ENCODE peak calls at places on chromosomes 6 and 20, in eight cellular contexts. V is left ventricle myocardium inferior, F is upper lobe of left lung, I is Panc1, L is heart left ventricle, B is gastrocnemius medialis, U is fibroblast of lung, O is body of pancreas. C is an unnamed sample. For H3K27me3 and H3K4me1, the result is how much of the 10 kb centered on the place peaks cover.

GRCh38 chr6:4987427-4987826 is 16.4 kb downstream of the RPP40 start:
- DNase-seq in V (no peak), F (no peak), I (no peak), L (no peak), B (no peak), U (no peak), O (no peak), C (no peak)

GRCh38 chr20:49505518-49505917 is 23.1 kb upstream of the KCNB1 start:
- DNase-seq in V (no peak), F (no peak), I (no peak), L (no peak), B (no peak), U (peak), O (peak), C (no peak)

GRCh38 chr20:32451340-32451681 is 93.2 kb downstream of the ASXL1 start:
- DNase-seq in V (no peak), F (no peak), I (no peak), L (peak), B (no peak), U (no peak), O (no peak), C (no peak)

GRCh38 chr20:44019638-44020335 is 105.1 kb downstream of the TOX2 start:
- DNase-seq in V (no peak), F (no peak), I (no peak), L (no peak), B (no peak), U (peak), O (no peak), C (no peak)

GRCh38 chr20:25253606-25254275 is 5.9 kb downstream of the PYGB start:
- DNase-seq in V (no peak), F (no peak), I (no peak), L (no peak), B (no peak), U (no peak), O (no peak), C (no peak)

GRCh38 chr6:72132851-72133250 is 246.5 kb downstream of the RIMS1 start:
- DNase-seq in V (no peak), F (no peak), I (no peak), L (no peak), B (no peak), U (no peak), O (no peak), C (no peak)

GRCh38 chr20:62741191-62741676 is 32.6 kb downstream of the NTSR1 start:
- DNase-seq in V (peak), F (peak), I (no peak), L (peak), B (no peak), U (peak), O (peak), C (no peak)

GRCh38 chr6:6749791-6750434 is 161.4 kb downstream of the LY86 start:
- DNase-seq in V (peak), F (peak), I (no peak), L (peak), B (peak), U (peak), O (peak), C (peak)

GRCh38 chr20:44494266-44494665 is 18.6 kb downstream of the TTPAL start:
- DNase-seq in V (no peak), F (no peak), I (no peak), L (no peak), B (no peak), U (peak), O (no peak), C (no peak)

GRCh38 chr20:47258745-47259695 is 97.5 kb downstream of the ZMYND8 start:
- DNase-seq in V (peak), F (no peak), I (no peak), L (no peak), B (peak), U (peak), O (no peak), C (no peak)

GRCh38 chr6:70396163-70396562 is 17.1 kb upstream of the FAM135A start:
- DNase-seq in V (no peak), F (no peak), I (no peak), L (no peak), B (no peak), U (no peak), O (no peak), C (no peak)

GRCh38 chr6:593139-593906 is 63.6 kb downstream of the HUS1B start:
- DNase-seq in V (no peak), F (no peak), I (peak), L (no peak), B (no peak), U (peak), O (peak), C (peak)

GRCh38 chr6:39228992-39229767 is at the start of gene KCNK5:
- DNase-seq in V (peak), F (peak), I (no peak), L (peak), B (peak), U (peak), O (peak), C (peak)

GRCh38 chr6:128509709-128510108 is 10.7 kb downstream of the PTPRK start:
- DNase-seq in V (no peak), F (no peak), I (no peak), L (no peak), B (no peak), U (no peak), O (no peak), C (no peak)

GRCh38 chr6:25366785-25367657 is 87.8 kb downstream of the CARMIL1 start:
- DNase-seq in V (no peak), F (no peak), I (no peak), L (no peak), B (no peak), U (peak), O (no peak), C (no peak)

GRCh38 chr20:49187330-49188100 is 619 bp downstream of the STAU1 start:
- DNase-seq in V (no peak), F (no peak), I (no peak), L (peak), B (peak), U (peak), O (peak), C (peak)

GRCh38 chr20:1711826-1712601 is 54.4 kb upstream of the SIRPG start:
- DNase-seq in V (no peak), F (no peak), I (no peak), L (no peak), B (no peak), U (no peak), O (no peak), C (no peak)

GRCh38 chr6:3623451-3624267 is 127.9 kb downstream of the PXDC1 start:
- DNase-seq in V (no peak), F (no peak), I (no peak), L (no peak), B (no peak), U (no peak), O (no peak), C (no peak)

GRCh38 chr20:57558614-57559285 is 2.2 kb upstream of the PCK1 start:
- DNase-seq in V (no peak), F (no peak), I (no peak), L (no peak), B (no peak), U (no peak), O (no peak), C (no peak)

GRCh38 chr20:5833309-5833941 is 83.2 kb downstream of the SHLD1 start:
- DNase-seq in V (no peak), F (no peak), I (no peak), L (no peak), B (no peak), U (no peak), O (no peak), C (no peak)

GRCh38 chr20:53677447-53678314 is 84.0 kb upstream of the ZNF217 start:
- DNase-seq in V (peak), F (peak), I (no peak), L (no peak), B (no peak), U (peak), O (peak), C (no peak)

GRCh38 chr20:21573259-21573658 is 59.4 kb upstream of the NKX2-2 start:
- DNase-seq in V (no peak), F (no peak), I (no peak), L (no peak), B (no peak), U (no peak), O (no peak), C (no peak)

GRCh38 chr6:10999994-11000393 is 44.1 kb downstream of the ELOVL2 start:
- DNase-seq in V (no peak), F (no peak), I (no peak), L (no peak), B (no peak), U (peak), O (no peak), C (no peak)

GRCh38 chr6:125002090-125002741 is 40.0 kb downstream of the RNF217 start:
- DNase-seq in V (no peak), F (no peak), I (no peak), L (no peak), B (no peak), U (peak), O (peak), C (no peak)

GRCh38 chr6:34819571-34820480 is 27.9 kb downstream of the BLTP3A start:
- DNase-seq in V (no peak), F (no peak), I (no peak), L (no peak), B (no peak), U (no peak), O (no peak), C (no peak)

GRCh38 chr6:118551673-118552063 is 3.6 kb downstream of the PLN start:
- DNase-seq in V (no peak), F (no peak), I (no peak), L (no peak), B (no peak), U (peak), O (no peak), C (no peak)

GRCh38 chr6:110357696-110358535 is at the start of gene METTL24:
- DNase-seq in V (no peak), F (peak), I (no peak), L (no peak), B (no peak), U (no peak), O (peak), C (no peak)

GRCh38 chr6:33343953-33344611 is 26.5 kb upstream of the ZBTB22 start:
- DNase-seq in V (no peak), F (no peak), I (no peak), L (no peak), B (no peak), U (no peak), O (no peak), C (no peak)

GRCh38 chr20:36847009-36847709 is 28.8 kb upstream of the TLDC2 start:
- DNase-seq in V (peak), F (no peak), I (no peak), L (no peak), B (peak), U (peak), O (peak), C (peak)

GRCh38 chr6:20916081-20916480 is 381.8 kb downstream of the CDKAL1 start:
- DNase-seq in V (no peak), F (no peak), I (no peak), L (no peak), B (no peak), U (peak), O (no peak), C (no peak)

GRCh38 chr20:54356726-54357235 is 118.6 kb upstream of the DOK5 start:
- DNase-seq in V (no peak), F (no peak), I (no peak), L (no peak), B (no peak), U (no peak), O (no peak), C (no peak)

GRCh38 chr6:52503344-52503747 is 73.5 kb downstream of the TRAM2 start:
- DNase-seq in V (peak), F (no peak), I (no peak), L (peak), B (no peak), U (peak), O (no peak), C (no peak)

GRCh38 chr6:155188707-155189496 is 74.9 kb upstream of the CLDN20 start:
- DNase-seq in V (no peak), F (no peak), I (no peak), L (no peak), B (no peak), U (peak), O (no peak), C (no peak)

GRCh38 chr6:13425971-13426931 is 61.1 kb downstream of the GFOD1 start:
- DNase-seq in V (no peak), F (peak), I (no peak), L (peak), B (no peak), U (peak), O (no peak), C (no peak)

GRCh38 chr6:159715605-159716004 is 11.7 kb upstream of the WTAP start:
- DNase-seq in V (no peak), F (no peak), I (no peak), L (no peak), B (no peak), U (no peak), O (no peak), C (no peak)

GRCh38 chr6:159715168-159715567 is 12.1 kb upstream of the WTAP start:
- DNase-seq in V (no peak), F (no peak), I (no peak), L (no peak), B (no peak), U (no peak), O (no peak), C (no peak)

GRCh38 chr6:159714404-159714803 is 12.9 kb upstream of the WTAP start:
- DNase-seq in V (no peak), F (no peak), I (no peak), L (no peak), B (no peak), U (no peak), O (peak), C (no peak)

GRCh38 chr6:159718634-159719033 is 8.7 kb upstream of the WTAP start:
- DNase-seq in V (no peak), F (no peak), I (no peak), L (no peak), B (no peak), U (peak), O (no peak), C (no peak)

DNA sequence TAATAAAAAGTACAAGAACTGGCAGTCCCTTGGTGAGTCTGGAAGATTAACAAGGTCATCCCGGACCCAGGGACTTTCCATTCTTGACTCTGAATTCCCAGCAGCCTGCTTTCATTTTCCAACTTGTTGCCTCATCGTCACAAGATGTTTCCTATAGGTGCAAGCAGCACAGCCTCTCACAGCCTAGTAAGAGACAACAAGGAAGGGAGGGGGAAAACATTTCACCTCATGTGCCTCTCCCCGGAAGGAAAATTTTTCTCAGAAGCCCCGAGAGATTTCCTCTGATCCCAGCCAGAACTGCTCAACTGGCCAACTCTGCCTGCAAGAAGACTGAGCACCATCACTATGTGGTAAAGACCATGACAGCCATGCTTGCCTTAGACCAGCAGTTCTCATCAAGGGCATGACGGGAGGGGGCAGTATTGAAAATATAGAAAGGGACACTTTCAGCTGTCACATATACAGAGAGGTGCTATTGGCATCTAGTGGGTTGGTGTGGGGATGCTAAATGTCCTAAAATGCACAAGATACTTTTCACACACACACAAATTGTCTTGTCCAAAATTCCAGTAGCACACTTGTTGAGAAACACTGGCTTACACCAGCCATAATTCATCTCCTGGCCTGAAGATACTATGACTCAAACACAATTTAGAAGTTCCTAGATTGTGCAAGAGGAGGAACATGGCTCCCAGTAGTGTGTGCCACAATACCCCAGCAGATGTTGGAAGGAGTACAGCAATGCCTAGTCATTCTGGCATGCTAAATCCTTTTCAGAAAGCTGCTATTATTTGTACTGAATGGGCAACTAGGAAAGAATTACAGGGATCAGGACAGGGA is 10.8 kb upstream of the WTAP start:
- DNase-seq in V (no peak), F (no peak), I (no peak), L (no peak), B (peak), U (peak), O (peak), C (peak)
- TF ChIP-seq CTCF in V (no peak), F (no peak), I (no peak), L (no peak), B (peak), U (no peak), O (no peak), C (no peak)

GRCh38 chr6:41411961-41412360 is 76.6 kb downstream of the NCR2 start:
- DNase-seq in V (no peak), F (no peak), I (no peak), L (no peak), B (no peak), U (peak), O (no peak), C (no peak)

GRCh38 chr6:41422156-41422555 is 86.7 kb downstream of the NCR2 start:
- DNase-seq in V (no peak), F (no peak), I (no peak), L (no peak), B (no peak), U (no peak), O (no peak), C (no peak)

GRCh38 chr6:41413250-41413649 is 77.8 kb downstream of the NCR2 start:
- DNase-seq in V (no peak), F (no peak), I (no peak), L (no peak), B (no peak), U (no peak), O (no peak), C (no peak)

GRCh38 chr6:41419385-41419784 is 84.0 kb downstream of the NCR2 start:
- DNase-seq in V (no peak), F (no peak), I (no peak), L (no peak), B (no peak), U (no peak), O (no peak), C (no peak)

DNA sequence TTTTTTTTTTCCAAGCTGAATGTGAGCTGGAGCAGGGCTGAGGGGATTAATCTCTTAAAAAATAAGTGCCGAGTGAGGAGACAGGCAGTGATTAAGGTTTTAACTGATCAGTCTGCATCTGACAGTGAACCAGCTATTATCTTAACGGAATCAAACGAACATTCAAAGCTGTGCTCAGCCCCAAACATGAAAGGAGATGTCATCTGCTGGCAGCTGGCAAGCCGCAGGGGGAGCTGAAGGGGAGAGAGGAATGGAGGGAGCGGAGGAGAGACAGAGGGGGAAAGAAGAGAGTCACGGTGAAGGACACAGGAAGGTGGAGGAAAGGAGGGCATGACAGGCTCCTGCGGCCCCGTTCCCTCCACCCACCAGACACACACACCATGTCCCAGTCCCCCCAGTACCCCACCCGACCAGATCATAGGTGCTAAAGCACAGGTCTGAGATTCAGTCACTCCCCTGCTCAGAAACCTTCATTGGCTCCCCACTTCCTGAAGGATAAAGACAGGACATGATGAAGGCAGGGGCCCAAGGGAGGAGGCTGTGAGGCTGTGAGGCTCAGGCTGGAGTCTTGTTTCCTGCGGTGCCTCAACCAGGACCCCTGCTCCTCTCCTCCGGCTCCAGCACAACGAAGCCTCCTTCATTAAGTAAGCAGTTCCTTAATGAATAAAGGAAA is 80.9 kb downstream of the NCR2 start:
- DNase-seq in V (no peak), F (no peak), I (no peak), L (no peak), B (no peak), U (no peak), O (no peak), C (no peak)
- H3K27me3 ChIP-seq in V (half or more), F (under half), I (under half), L (half or more), B (under half), U (under half), O (under half), C (under half)

GRCh38 chr6:15280023-15280422 is 34.2 kb downstream of the JARID2 start:
- DNase-seq in V (no peak), F (no peak), I (no peak), L (no peak), B (no peak), U (peak), O (no peak), C (peak)
- H3K4me1 ChIP-seq in V (half or more), F (under half), I (under half), L (under half), B (half or more), U (under half), O (under half), C (under half)

GRCh38 chr6:166722779-166723178 is 95.7 kb upstream of the RPS6KA2 start:
- DNase-seq in V (no peak), F (no peak), I (no peak), L (no peak), B (no peak), U (no peak), O (no peak), C (no peak)

GRCh38 chr6:166716910-166717617 is 90.0 kb upstream of the RPS6KA2 start:
- DNase-seq in V (no peak), F (no peak), I (no peak), L (no peak), B (no peak), U (no peak), O (no peak), C (no peak)

GRCh38 chr6:166721576-166721975 is 94.5 kb upstream of the RPS6KA2 start:
- DNase-seq in V (no peak), F (peak), I (no peak), L (no peak), B (no peak), U (no peak), O (no peak), C (no peak)

GRCh38 chr6:166724576-166724975 is 97.5 kb upstream of the RPS6KA2 start:
- DNase-seq in V (no peak), F (no peak), I (no peak), L (no peak), B (no peak), U (no peak), O (no peak), C (no peak)

GRCh38 chr6:166720859-166721258 is 93.8 kb upstream of the RPS6KA2 start:
- DNase-seq in V (no peak), F (no peak), I (no peak), L (no peak), B (no peak), U (no peak), O (no peak), C (no peak)
- TF ChIP-seq CTCF in V (no peak), F (no peak), I (no peak), L (no peak), B (no peak), U (no peak), O (no peak), C (no peak)

GRCh38 chr6:41523957-41524633 is 22.1 kb upstream of the FOXP4 start:
- DNase-seq in V (no peak), F (no peak), I (no peak), L (no peak), B (no peak), U (no peak), O (no peak), C (no peak)
- H3K27me3 ChIP-seq in V (half or more), F (under half), I (under half), L (under half), B (under half), U (under half), O (under half), C (under half)

C was measured in prostate gland.